ENCODE peak calls at places on chromosome 14, in five cellular contexts. I is Caco-2, A is small intestine, W is SJSA1, K is A549. E is an unnamed sample.
A peak's percentile ranks its signal among the peaks of the same experiment; 100 is the strongest.

GRCh38 chr14:70595443-70596185 is 4.8 kb downstream of the MED6 start:
- DNase-seq in I (no peak), A (no peak), W (no peak), K (no peak), E (no peak)

GRCh38 chr14:76997257-76997970 is 31.1 kb downstream of the IRF2BPL start:
- DNase-seq in I (no peak), A (no peak), W (no peak), K (no peak), E (no peak)

GRCh38 chr14:94945615-94946014 is 175.7 kb upstream of the GSC start:
- DNase-seq in I (no peak), A (peak; percentile 20), W (no peak), K (no peak), E (no peak)

GRCh38 chr14:90419200-90419599 is 22.4 kb downstream of the CALM1 start:
- DNase-seq in I (no peak), A (peak; percentile 49), W (peak; percentile 39), K (peak; percentile 35), E (no peak)

GRCh38 chr14:22822619-22823551 is 6.8 kb upstream of the MRPL52 start:
- DNase-seq in I (peak; percentile 92), A (peak; percentile 79), W (peak; percentile 69), K (peak; percentile 88), E (peak; percentile 88)

GRCh38 chr14:23300687-23301223 is 1.9 kb downstream of the PPP1R3E start:
- DNase-seq in I (no peak), A (peak; percentile 61), W (peak; percentile 40), K (no peak), E (no peak)

GRCh38 chr14:73943083-73943482 is 6.8 kb downstream of the FAM161B start:
- DNase-seq in I (no peak), A (peak; percentile 57), W (no peak), K (no peak), E (no peak)

GRCh38 chr14:90495357-90496276 is 98.8 kb downstream of the CALM1 start:
- DNase-seq in I (peak; percentile 79), A (peak; percentile 59), W (peak; percentile 25), K (peak; percentile 67), E (no peak)

GRCh38 chr14:64998455-64998931 is 11.8 kb downstream of the FNTB start:
- DNase-seq in I (no peak), A (no peak), W (no peak), K (no peak), E (no peak)

GRCh38 chr14:33332497-33332896 is 393.8 kb downstream of the NPAS3 start:
- DNase-seq in I (no peak), A (no peak), W (no peak), K (no peak), E (no peak)

GRCh38 chr14:97025722-97026121 is 228.5 kb downstream of the VRK1 start:
- DNase-seq in I (no peak), A (no peak), W (no peak), K (no peak), E (no peak)

GRCh38 chr14:30983858-30984257 is 41.6 kb upstream of the AP4S1 start:
- DNase-seq in I (no peak), A (no peak), W (no peak), K (no peak), E (no peak)

GRCh38 chr14:23950411-23951135 is 3.0 kb upstream of the DHRS4 start:
- DNase-seq in I (no peak), A (no peak), W (no peak), K (no peak), E (no peak)

GRCh38 chr14:76647699-76648298 is 113.5 kb upstream of the VASH1 start:
- DNase-seq in I (peak; percentile 46), A (peak; percentile 53), W (peak; percentile 16), K (peak; percentile 71), E (no peak)

GRCh38 chr14:68535404-68536024 is 257.4 kb downstream of the ZFP36L1 start:
- DNase-seq in I (no peak), A (no peak), W (peak; percentile 33), K (no peak), E (no peak)

GRCh38 chr14:65639216-65639615 is 226.7 kb downstream of the FUT8 start:
- DNase-seq in I (no peak), A (peak; percentile 40), W (no peak), K (no peak), E (no peak)

GRCh38 chr14:55926007-55926406 is 192.2 kb upstream of the PELI2 start:
- DNase-seq in I (no peak), A (no peak), W (no peak), K (no peak), E (no peak)

GRCh38 chr14:89455412-89455811 is 38.4 kb upstream of the FOXN3 start:
- DNase-seq in I (peak; percentile 57), A (peak; percentile 91), W (no peak), K (no peak), E (no peak)

GRCh38 chr14:69573841-69574265 is 818 bp downstream of the CCDC177 start:
- DNase-seq in I (peak; percentile 64), A (no peak), W (no peak), K (no peak), E (no peak)

GRCh38 chr14:69354383-69355154 is 43.5 kb downstream of the ERH start:
- DNase-seq in I (no peak), A (peak; percentile 87), W (no peak), K (no peak), E (no peak)

GRCh38 chr14:76717508-76717907 is 43.8 kb upstream of the VASH1 start:
- DNase-seq in I (no peak), A (no peak), W (no peak), K (no peak), E (no peak)

GRCh38 chr14:35287481-35288013 is 4.6 kb upstream of the PSMA6 start:
- DNase-seq in I (no peak), A (peak; percentile 43), W (no peak), K (no peak), E (no peak)

GRCh38 chr14:74510955-74511354 is 17.4 kb downstream of the ISCA2 start:
- DNase-seq in I (no peak), A (no peak), W (no peak), K (no peak), E (peak; percentile 60)

GRCh38 chr14:39946796-39947195 is 514.6 kb upstream of the FBXO33 start:
- DNase-seq in I (no peak), A (no peak), W (no peak), K (no peak), E (no peak)

GRCh38 chr14:31842905-31843304 is 234.2 kb upstream of the ARHGAP5 start:
- DNase-seq in I (no peak), A (no peak), W (no peak), K (no peak), E (no peak)

GRCh38 chr14:52413729-52414453 is 99.8 kb downstream of the PTGER2 start:
- DNase-seq in I (no peak), A (no peak), W (no peak), K (no peak), E (no peak)

GRCh38 chr14:106380740-106381139 is 854.4 kb downstream of the TMEM121 start:
- DNase-seq in I (no peak), A (no peak), W (no peak), K (no peak), E (no peak)

GRCh38 chr14:106378191-106378590 is 851.8 kb downstream of the TMEM121 start:
- DNase-seq in I (no peak), A (no peak), W (no peak), K (no peak), E (no peak)

GRCh38 chr14:106372870-106373657 is 846.7 kb downstream of the TMEM121 start:
- DNase-seq in I (peak; percentile 68), A (peak; percentile 46), W (no peak), K (peak; percentile 36), E (peak; percentile 84)

DNA sequence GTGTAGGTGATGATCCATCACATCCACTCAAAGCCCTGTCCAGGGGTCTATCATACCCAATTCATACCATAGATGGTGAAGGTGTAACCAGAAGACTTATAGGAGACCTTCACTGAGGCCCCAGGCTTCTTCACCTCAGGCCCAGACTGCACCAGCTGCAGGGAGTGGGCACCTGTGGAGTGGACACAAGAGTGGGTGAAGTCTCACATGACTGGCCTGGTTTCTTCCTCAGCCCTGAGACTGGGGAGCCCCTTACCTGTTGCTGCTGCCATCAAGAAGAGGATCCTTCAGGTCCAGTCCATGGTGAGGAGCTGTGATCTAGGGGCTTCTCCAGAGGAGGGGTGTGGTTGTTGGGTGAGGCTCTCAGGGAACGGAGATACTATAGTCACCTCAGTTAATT is 851.0 kb downstream of the TMEM121 start:
- DNase-seq in I (no peak), A (no peak), W (no peak), K (no peak), E (no peak)
- H3K9me3 ChIP-seq in I (no peaks in the 10 kb centered on the region), A (no peaks in the 10 kb centered on the region), W (no peaks in the 10 kb centered on the region), K (no peaks in the 10 kb centered on the region), E (no peaks in the 10 kb centered on the region)

DNA sequence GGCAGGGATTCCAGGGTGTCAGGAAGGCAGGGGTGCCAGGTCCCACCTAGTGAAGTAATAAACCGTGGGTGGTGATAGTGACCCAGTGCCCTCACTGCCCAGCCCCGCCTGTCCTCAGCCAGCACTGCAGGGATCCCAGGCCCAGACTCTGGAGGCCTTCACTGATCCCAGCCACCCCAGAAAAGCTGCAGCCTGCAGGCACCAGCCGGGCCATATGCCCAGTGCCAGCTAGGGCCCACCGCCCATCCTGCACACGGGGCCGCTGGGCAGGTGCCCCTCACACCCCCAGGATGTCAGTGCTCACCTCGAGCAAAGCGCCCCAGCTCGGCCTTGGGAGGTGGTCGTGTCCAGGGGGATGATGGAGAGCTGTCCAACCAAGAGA is 400.7 kb downstream of the TMEM121 start:
- DNase-seq in I (peak; percentile 9), A (no peak), W (no peak), K (no peak), E (no peak)
- H3K9me3 ChIP-seq in I (no peaks in the 10 kb centered on the region), A (no peaks in the 10 kb centered on the region), W (no peaks in the 10 kb centered on the region), K (no peaks in the 10 kb centered on the region), E (no peaks in the 10 kb centered on the region)

DNA sequence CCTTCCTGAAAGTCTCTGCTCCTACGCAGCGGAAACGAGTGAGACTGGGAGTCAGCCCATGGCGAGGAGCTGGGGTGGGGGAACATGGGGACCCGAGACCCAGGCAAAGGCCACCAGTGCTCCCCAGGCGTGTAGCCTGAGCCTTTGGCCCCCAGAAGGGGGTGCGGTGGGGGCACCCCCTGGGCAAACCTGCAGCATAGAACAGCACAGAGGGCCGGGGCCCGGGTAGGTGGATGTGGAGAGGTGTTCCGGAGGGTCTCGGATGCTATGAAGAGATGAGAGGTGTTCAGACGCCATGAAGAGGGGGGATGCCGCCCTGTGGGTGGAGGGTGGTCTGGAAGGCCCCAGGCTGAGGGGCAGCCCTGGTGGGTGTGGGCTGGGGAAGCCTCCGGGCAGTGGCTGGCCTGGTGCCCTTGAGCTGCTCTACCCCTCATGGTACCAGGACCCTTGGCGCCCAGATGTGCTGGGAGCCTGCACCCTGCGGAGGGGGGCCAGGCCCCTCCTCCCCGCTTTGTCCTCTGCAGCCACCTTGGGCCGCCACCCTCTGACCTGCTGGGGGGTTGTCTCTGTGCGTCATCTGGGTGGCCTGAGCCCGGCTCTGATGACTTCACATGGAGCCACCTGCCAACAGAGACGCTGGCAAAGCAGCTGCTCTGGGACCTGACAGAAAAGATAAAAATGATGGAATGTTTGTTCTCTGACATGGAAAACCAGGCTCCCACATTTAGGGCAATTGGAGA is 83.4 kb downstream of the KIF26A start:
- DNase-seq in I (no peak), A (no peak), W (no peak), K (no peak), E (peak; percentile 56)
- H3K9me3 ChIP-seq in I (no peaks in the 10 kb centered on the region), A (no peaks in the 10 kb centered on the region), W (no peaks in the 10 kb centered on the region), K (no peaks in the 10 kb centered on the region), E (no peaks in the 10 kb centered on the region)

GRCh38 chr14:82009993-82010392 is 476.3 kb upstream of the SEL1L start:
- DNase-seq in I (no peak), A (peak; percentile 92), W (no peak), K (no peak), E (no peak)

GRCh38 chr14:82011460-82011859 is 477.8 kb upstream of the SEL1L start:
- DNase-seq in I (no peak), A (no peak), W (no peak), K (no peak), E (no peak)

GRCh38 chr14:82003418-82003817 is 469.8 kb upstream of the SEL1L start:
- DNase-seq in I (no peak), A (no peak), W (no peak), K (no peak), E (no peak)

GRCh38 chr14:82009076-82009475 is 475.4 kb upstream of the SEL1L start:
- DNase-seq in I (no peak), A (peak; percentile 74), W (no peak), K (no peak), E (no peak)
- H3K9me3 ChIP-seq in I (no peaks in the 10 kb centered on the region), A (no peaks in the 10 kb centered on the region), W (no peaks in the 10 kb centered on the region), K (no peaks in the 10 kb centered on the region), E (no peaks in the 10 kb centered on the region)

E was measured in upper lobe of right lung.